ENCODE peak calls at places on chromosomes 12 and 14, in nine cellular contexts. One of them, this sample, is unnamed.
A peak's percentile ranks its signal among the peaks of the same experiment; 100 is the strongest.

GRCh38 chr12:116336542-116337065 is 59.1 kb upstream of the MED13L start:
- DNase-seq in KBM-7: peak; percentile 48
- DNase-seq in HT-29: no peak
- DNase-seq in left ventricle myocardium inferior: no peak
- DNase-seq in lung microvascular endothelial cell: peak; percentile 33
- DNase-seq in GM10248: peak; percentile 81
- DNase-seq in choroid plexus epithelial cell: peak; percentile 52
- DNase-seq in anterior cingulate cortex: no peak
- DNase-seq in T1000: peak; percentile 6
- DNase-seq in this sample: no peak

GRCh38 chr14:50045039-50045711 is 71.2 kb downstream of the VCPKMT start:
- DNase-seq in KBM-7: peak; percentile 86
- DNase-seq in choroid plexus epithelial cell: peak; percentile 72
- DNase-seq in left ventricle myocardium inferior: peak; percentile 74
- DNase-seq in GM10248: peak; percentile 65
- DNase-seq in anterior cingulate cortex: no peak
- DNase-seq in lung microvascular endothelial cell: peak; percentile 75
- DNase-seq in T1000: no peak
- DNase-seq in HT-29: peak; percentile 81
- DNase-seq in this sample: peak; percentile 63

GRCh38 chr12:13165578-13166120 is 30.9 kb upstream of the EMP1 start:
- DNase-seq in T1000: peak; percentile 14
- DNase-seq in KBM-7: peak; percentile 80
- DNase-seq in HT-29: peak; percentile 86
- DNase-seq in choroid plexus epithelial cell: peak; percentile 81
- DNase-seq in anterior cingulate cortex: no peak
- DNase-seq in left ventricle myocardium inferior: peak; percentile 54
- DNase-seq in lung microvascular endothelial cell: peak; percentile 89
- DNase-seq in GM10248: no peak
- DNase-seq in this sample: peak; percentile 95

GRCh38 chr12:47758834-47759690 is at the start of gene RAPGEF3:
- DNase-seq in choroid plexus epithelial cell: peak; percentile 75
- DNase-seq in GM10248: peak; percentile 86
- DNase-seq in KBM-7: peak; percentile 76
- DNase-seq in HT-29: peak; percentile 83
- DNase-seq in anterior cingulate cortex: peak; percentile 94
- DNase-seq in T1000: peak; percentile 84
- DNase-seq in left ventricle myocardium inferior: peak; percentile 87
- DNase-seq in lung microvascular endothelial cell: peak; percentile 95
- DNase-seq in this sample: peak; percentile 81

GRCh38 chr14:90177537-90178189 is 78.7 kb upstream of the PSMC1 start:
- DNase-seq in GM10248: no peak
- DNase-seq in lung microvascular endothelial cell: no peak
- DNase-seq in KBM-7: no peak
- DNase-seq in HT-29: no peak
- DNase-seq in choroid plexus epithelial cell: peak; percentile 2
- DNase-seq in left ventricle myocardium inferior: no peak
- DNase-seq in anterior cingulate cortex: no peak
- DNase-seq in T1000: no peak
- DNase-seq in this sample: no peak

GRCh38 chr12:99915251-99916082 is 69.3 kb downstream of the ANKS1B start:
- DNase-seq in HT-29: no peak
- DNase-seq in choroid plexus epithelial cell: peak; percentile 29
- DNase-seq in GM10248: no peak
- DNase-seq in lung microvascular endothelial cell: no peak
- DNase-seq in left ventricle myocardium inferior: no peak
- DNase-seq in T1000: peak; percentile 40
- DNase-seq in anterior cingulate cortex: no peak
- DNase-seq in KBM-7: no peak
- DNase-seq in this sample: no peak

GRCh38 chr14:98904677-98905076 is 367.3 kb downstream of the BCL11B start:
- DNase-seq in left ventricle myocardium inferior: no peak
- DNase-seq in T1000: no peak
- DNase-seq in choroid plexus epithelial cell: no peak
- DNase-seq in GM10248: no peak
- DNase-seq in lung microvascular endothelial cell: no peak
- DNase-seq in KBM-7: no peak
- DNase-seq in anterior cingulate cortex: no peak
- DNase-seq in HT-29: no peak
- DNase-seq in this sample: no peak

GRCh38 chr14:100283984-100284881 is 22.0 kb downstream of the SLC25A29 start:
- DNase-seq in T1000: no peak
- DNase-seq in choroid plexus epithelial cell: no peak
- DNase-seq in anterior cingulate cortex: no peak
- DNase-seq in GM10248: no peak
- DNase-seq in left ventricle myocardium inferior: no peak
- DNase-seq in KBM-7: no peak
- DNase-seq in lung microvascular endothelial cell: no peak
- DNase-seq in HT-29: no peak
- DNase-seq in this sample: no peak

GRCh38 chr12:113678222-113678621 is 206.6 kb upstream of the LHX5 start:
- DNase-seq in KBM-7: no peak
- DNase-seq in HT-29: no peak
- DNase-seq in lung microvascular endothelial cell: no peak
- DNase-seq in GM10248: no peak
- DNase-seq in anterior cingulate cortex: no peak
- DNase-seq in left ventricle myocardium inferior: no peak
- DNase-seq in T1000: no peak
- DNase-seq in choroid plexus epithelial cell: no peak
- DNase-seq in this sample: no peak

GRCh38 chr14:34780646-34781045 is 66.3 kb upstream of the CFL2 start:
- DNase-seq in T1000: no peak
- DNase-seq in anterior cingulate cortex: no peak
- DNase-seq in lung microvascular endothelial cell: no peak
- DNase-seq in HT-29: no peak
- DNase-seq in choroid plexus epithelial cell: no peak
- DNase-seq in left ventricle myocardium inferior: no peak
- DNase-seq in GM10248: no peak
- DNase-seq in KBM-7: no peak
- DNase-seq in this sample: no peak

This sample was measured in PC-9.